ENCODE peak calls at places on chromosomes 1 and 21, in seven cellular contexts. K is activated T-cell treated with anti-CD3 and anti-CD28 coated beads for 1 hour; O is cardiac septum; Y is stimulated activated CD4-positive, alpha-beta T cell treated with anti-CD3 and anti-CD28 coated beads, Interleukin-2, amount 100 ng/mL, for 4 hours; Q is NCI-H1417; R is left ventricle myocardium superior; C is HT-29. H is an unnamed sample.

GRCh38 chr1:58755468-58755872 is 28.4 kb downstream of the JUN start:
- DNase-seq in Y (peak; percentile 36), O (peak; percentile 84), Q (no peak), C (peak; percentile 72), R (peak; percentile 48), K (peak; percentile 2), H (peak; percentile 45)

GRCh38 chr1:156126043-156126700 is 11.7 kb downstream of the LMNA start:
- DNase-seq in Q (peak; percentile 31), R (peak; percentile 95), O (peak; percentile 95), C (peak; percentile 98), K (peak; percentile 33), Y (no peak), H (peak; percentile 46)

GRCh38 chr21:31675332-31675731 is 15.8 kb downstream of the SOD1 start:
- DNase-seq in Q (no peak), Y (no peak), K (no peak), R (no peak), C (no peak), O (no peak), H (no peak)

GRCh38 chr1:3511306-3511705 is 56.8 kb downstream of the ARHGEF16 start:
- DNase-seq in K (no peak), Q (no peak), C (no peak), R (no peak), Y (no peak), O (no peak), H (no peak)

GRCh38 chr1:61337037-61337436 is 254.7 kb downstream of the NFIA start:
- DNase-seq in O (no peak), Q (peak; percentile 43), K (no peak), C (peak; percentile 11), R (no peak), Y (no peak), H (no peak)

GRCh38 chr1:228332797-228333738 is 73.6 kb downstream of the TRIM11 start:
- DNase-seq in Y (no peak), Q (no peak), K (no peak), C (no peak), R (peak; percentile 29), O (peak; percentile 72), H (no peak)

GRCh38 chr1:172779501-172779900 is 120.6 kb downstream of the FASLG start:
- DNase-seq in Y (no peak), O (no peak), Q (no peak), K (no peak), C (no peak), R (no peak), H (no peak)

GRCh38 chr1:25700626-25701025 is 84.0 kb downstream of the MAN1C1 start:
- DNase-seq in K (no peak), C (no peak), R (peak; percentile 52), Q (no peak), Y (no peak), O (no peak), H (no peak)

GRCh38 chr1:162899422-162900168 is 38.6 kb upstream of the CCDC190 start:
- DNase-seq in Y (no peak), K (no peak), R (no peak), Q (no peak), O (no peak), C (no peak), H (no peak)

GRCh38 chr1:110596312-110596711 is 9.8 kb downstream of the KCNA2 start:
- DNase-seq in Y (no peak), R (no peak), C (no peak), K (no peak), O (peak; percentile 36), Q (no peak), H (no peak)

GRCh38 chr1:236509647-236510401 is 14.0 kb upstream of the LGALS8 start:
- DNase-seq in C (no peak), R (no peak), Q (no peak), K (no peak), O (no peak), Y (no peak), H (no peak)

GRCh38 chr1:44617703-44618029 is 56.6 kb downstream of the TMEM53 start:
- DNase-seq in O (no peak), R (no peak), K (no peak), Y (no peak), Q (no peak), C (no peak), H (no peak)

GRCh38 chr1:113976609-113977278 is 2.5 kb upstream of the OLFML3 start:
- DNase-seq in R (no peak), Q (peak; percentile 4), C (peak; percentile 17), Y (no peak), O (no peak), K (no peak), H (no peak)

GRCh38 chr1:116299248-116299647 is 73.8 kb upstream of the ATP1A1 start:
- DNase-seq in Q (no peak), O (no peak), Y (no peak), K (no peak), C (no peak), R (no peak), H (no peak)

GRCh38 chr1:114040273-114041043 is 61.2 kb downstream of the OLFML3 start:
- DNase-seq in O (no peak), Y (no peak), R (no peak), C (no peak), K (no peak), Q (no peak), H (no peak)

GRCh38 chr21:27674037-27674436 is 707.1 kb upstream of the ADAMTS5 start:
- DNase-seq in Y (no peak), O (no peak), C (no peak), Q (no peak), R (no peak), K (no peak), H (no peak)

GRCh38 chr1:18387307-18387706 is 93.4 kb upstream of the KLHDC7A start:
- DNase-seq in K (no peak), C (no peak), Q (no peak), O (no peak), Y (no peak), R (no peak), H (no peak)

GRCh38 chr1:16617101-16617727 is 3.9 kb upstream of the NBPF1 start:
- DNase-seq in C (no peak), Y (no peak), Q (no peak), R (no peak), K (no peak), O (peak; percentile 65), H (peak; percentile 49)

GRCh38 chr1:68442822-68443556 is 6.8 kb downstream of the RPE65 start:
- DNase-seq in C (peak; percentile 63), R (no peak), Q (peak; percentile 64), K (no peak), Y (no peak), O (no peak), H (peak; percentile 48)

GRCh38 chr1:167138703-167139102 is 44.8 kb downstream of the STYXL2 start:
- DNase-seq in C (no peak), R (no peak), Q (no peak), O (no peak), Y (no peak), K (no peak), H (no peak)

GRCh38 chr1:10212476-10212875 is 2.1 kb downstream of the KIF1B start:
- DNase-seq in C (no peak), O (no peak), R (no peak), K (no peak), Q (no peak), Y (no peak), H (no peak)

GRCh38 chr1:221840511-221841243 is 98.8 kb upstream of the DUSP10 start:
- DNase-seq in K (no peak), Y (no peak), O (no peak), Q (no peak), R (peak; percentile 68), C (no peak), H (no peak)

GRCh38 chr1:13714851-13715250 is 14.9 kb downstream of the PRDM2 start:
- DNase-seq in K (no peak), O (no peak), Q (no peak), Y (no peak), R (no peak), C (no peak), H (no peak)

GRCh38 chr1:234320069-234320468 is 53.2 kb upstream of the COA6 start:
- DNase-seq in C (no peak), O (no peak), Y (no peak), Q (no peak), K (no peak), R (no peak), H (no peak)

GRCh38 chr1:38779491-38779890 is 80.1 kb downstream of the RRAGC start:
- DNase-seq in Y (no peak), R (no peak), Q (no peak), C (no peak), O (no peak), K (no peak), H (no peak)

GRCh38 chr21:18673789-18674188 is 270.2 kb upstream of the TMPRSS15 start:
- DNase-seq in R (no peak), Q (no peak), K (no peak), Y (no peak), O (no peak), C (no peak), H (no peak)

GRCh38 chr1:210587547-210587946 is 258.8 kb downstream of the HHAT start:
- DNase-seq in Y (no peak), C (no peak), R (no peak), K (no peak), Q (no peak), O (no peak), H (no peak)

GRCh38 chr1:94083653-94084052 is 37.3 kb downstream of the ABCA4 start:
- DNase-seq in K (no peak), Q (peak; percentile 31), Y (no peak), R (no peak), O (no peak), C (no peak), H (no peak)

GRCh38 chr1:115545791-115546733 is 95.7 kb upstream of the VANGL1 start:
- DNase-seq in Y (no peak), Q (peak; percentile 49), R (peak; percentile 30), O (no peak), K (no peak), C (peak; percentile 85), H (no peak)